ENCODE peak calls at places on chromosome 4, in eight cellular contexts. One of them, this sample, is unnamed.

GRCh38 chr4:13240066-13240465 is 244.1 kb downstream of the RAB28 start:
- DNase-seq in tibial artery: no peak
- DNase-seq in heart right ventricle: no peak
- DNase-seq in A549: no peak
- DNase-seq in GM23248: peak; percentile 58
- DNase-seq in testis: no peak
- DNase-seq in psoas muscle: no peak
- DNase-seq in right cardiac atrium: no peak
- DNase-seq in this sample: no peak

GRCh38 chr4:43816107-43816506 is 632.5 kb downstream of the KCTD8 start:
- DNase-seq in tibial artery: no peak
- DNase-seq in heart right ventricle: no peak
- DNase-seq in A549: no peak
- DNase-seq in GM23248: no peak
- DNase-seq in testis: no peak
- DNase-seq in psoas muscle: no peak
- DNase-seq in right cardiac atrium: no peak
- DNase-seq in this sample: no peak

GRCh38 chr4:71126719-71127118 is 133.3 kb downstream of the DCK start:
- DNase-seq in tibial artery: no peak
- DNase-seq in heart right ventricle: no peak
- DNase-seq in A549: peak; percentile 5
- DNase-seq in GM23248: peak; percentile 94
- DNase-seq in testis: no peak
- DNase-seq in psoas muscle: no peak
- DNase-seq in right cardiac atrium: no peak
- DNase-seq in this sample: no peak

GRCh38 chr4:136768925-136769275 is 763.4 kb downstream of the PCDH18 start:
- DNase-seq in tibial artery: no peak
- DNase-seq in heart right ventricle: no peak
- DNase-seq in A549: no peak
- DNase-seq in GM23248: no peak
- DNase-seq in testis: no peak
- DNase-seq in psoas muscle: no peak
- DNase-seq in right cardiac atrium: no peak
- DNase-seq in this sample: no peak

GRCh38 chr4:174244441-174244840 is 39.0 kb downstream of the FBXO8 start:
- DNase-seq in tibial artery: no peak
- DNase-seq in heart right ventricle: no peak
- DNase-seq in A549: no peak
- DNase-seq in GM23248: peak; percentile 50
- DNase-seq in testis: no peak
- DNase-seq in psoas muscle: no peak
- DNase-seq in right cardiac atrium: no peak
- DNase-seq in this sample: no peak

GRCh38 chr4:16227462-16227868 is 1.2 kb upstream of the TAPT1 start:
- DNase-seq in tibial artery: peak; percentile 79
- DNase-seq in heart right ventricle: peak; percentile 45
- DNase-seq in A549: no peak
- DNase-seq in GM23248: peak; percentile 57
- DNase-seq in testis: peak; percentile 71
- DNase-seq in psoas muscle: peak; percentile 72
- DNase-seq in right cardiac atrium: peak; percentile 48
- DNase-seq in this sample: no peak

GRCh38 chr4:116925900-116926457 is 159.4 kb downstream of the TRAM1L1 start:
- DNase-seq in tibial artery: no peak
- DNase-seq in heart right ventricle: no peak
- DNase-seq in A549: no peak
- DNase-seq in GM23248: no peak
- DNase-seq in testis: peak; percentile 23
- DNase-seq in psoas muscle: peak; percentile 38
- DNase-seq in right cardiac atrium: peak; percentile 3
- DNase-seq in this sample: no peak

GRCh38 chr4:761086-761485 is 55.5 kb downstream of the PCGF3 start:
- DNase-seq in tibial artery: no peak
- DNase-seq in heart right ventricle: no peak
- DNase-seq in A549: no peak
- DNase-seq in GM23248: no peak
- DNase-seq in testis: no peak
- DNase-seq in psoas muscle: peak; percentile 39
- DNase-seq in right cardiac atrium: no peak
- DNase-seq in this sample: no peak

GRCh38 chr4:10175626-10176025 is 59.0 kb upstream of the WDR1 start:
- DNase-seq in tibial artery: no peak
- DNase-seq in heart right ventricle: no peak
- DNase-seq in A549: no peak
- DNase-seq in GM23248: no peak
- DNase-seq in testis: no peak
- DNase-seq in psoas muscle: no peak
- DNase-seq in right cardiac atrium: no peak
- DNase-seq in this sample: no peak

GRCh38 chr4:128337863-128338262 is 50.2 kb upstream of the PGRMC2 start:
- DNase-seq in tibial artery: no peak
- DNase-seq in heart right ventricle: no peak
- DNase-seq in A549: no peak
- DNase-seq in GM23248: no peak
- DNase-seq in testis: no peak
- DNase-seq in psoas muscle: no peak
- DNase-seq in right cardiac atrium: no peak
- DNase-seq in this sample: no peak

GRCh38 chr4:80183196-80184052 is 13.9 kb upstream of the PRDM8 start:
- DNase-seq in tibial artery: no peak
- DNase-seq in heart right ventricle: peak; percentile 17
- DNase-seq in A549: no peak
- DNase-seq in GM23248: peak; percentile 44
- DNase-seq in testis: no peak
- DNase-seq in psoas muscle: peak; percentile 67
- DNase-seq in right cardiac atrium: peak; percentile 39
- DNase-seq in this sample: no peak

GRCh38 chr4:2363951-2364653 is 54.3 kb downstream of the ZFYVE28 start:
- DNase-seq in tibial artery: peak; percentile 63
- DNase-seq in heart right ventricle: no peak
- DNase-seq in A549: no peak
- DNase-seq in GM23248: peak; percentile 9
- DNase-seq in testis: no peak
- DNase-seq in psoas muscle: no peak
- DNase-seq in right cardiac atrium: no peak
- DNase-seq in this sample: no peak

GRCh38 chr4:152976466-152976761 is 40.3 kb downstream of the FHDC1 start:
- DNase-seq in tibial artery: peak; percentile 51
- DNase-seq in heart right ventricle: no peak
- DNase-seq in A549: no peak
- DNase-seq in GM23248: no peak
- DNase-seq in testis: no peak
- DNase-seq in psoas muscle: no peak
- DNase-seq in right cardiac atrium: no peak
- DNase-seq in this sample: no peak

GRCh38 chr4:35080799-35081198 is 1163.5 kb downstream of the ARAP2 start:
- DNase-seq in tibial artery: no peak
- DNase-seq in heart right ventricle: no peak
- DNase-seq in A549: no peak
- DNase-seq in GM23248: no peak
- DNase-seq in testis: no peak
- DNase-seq in psoas muscle: no peak
- DNase-seq in right cardiac atrium: no peak
- DNase-seq in this sample: no peak

GRCh38 chr4:38384962-38385285 is 279.1 kb upstream of the KLF3 start:
- DNase-seq in tibial artery: no peak
- DNase-seq in heart right ventricle: no peak
- DNase-seq in A549: no peak
- DNase-seq in GM23248: no peak
- DNase-seq in testis: no peak
- DNase-seq in psoas muscle: no peak
- DNase-seq in right cardiac atrium: no peak
- DNase-seq in this sample: no peak

GRCh38 chr4:41375561-41375960 is 118.8 kb downstream of the UCHL1 start:
- DNase-seq in tibial artery: no peak
- DNase-seq in heart right ventricle: no peak
- DNase-seq in A549: no peak
- DNase-seq in GM23248: no peak
- DNase-seq in testis: no peak
- DNase-seq in psoas muscle: peak; percentile 78
- DNase-seq in right cardiac atrium: peak; percentile 22
- DNase-seq in this sample: no peak

GRCh38 chr4:8185280-8185679 is 13.8 kb upstream of the SH3TC1 start:
- DNase-seq in tibial artery: no peak
- DNase-seq in heart right ventricle: no peak
- DNase-seq in A549: no peak
- DNase-seq in GM23248: peak; percentile 96
- DNase-seq in testis: no peak
- DNase-seq in psoas muscle: no peak
- DNase-seq in right cardiac atrium: no peak
- DNase-seq in this sample: peak; percentile 64

GRCh38 chr4:73378887-73379286 is 25.2 kb upstream of the ALB start:
- DNase-seq in tibial artery: no peak
- DNase-seq in heart right ventricle: no peak
- DNase-seq in A549: no peak
- DNase-seq in GM23248: no peak
- DNase-seq in testis: no peak
- DNase-seq in psoas muscle: no peak
- DNase-seq in right cardiac atrium: no peak
- DNase-seq in this sample: no peak

DNA sequence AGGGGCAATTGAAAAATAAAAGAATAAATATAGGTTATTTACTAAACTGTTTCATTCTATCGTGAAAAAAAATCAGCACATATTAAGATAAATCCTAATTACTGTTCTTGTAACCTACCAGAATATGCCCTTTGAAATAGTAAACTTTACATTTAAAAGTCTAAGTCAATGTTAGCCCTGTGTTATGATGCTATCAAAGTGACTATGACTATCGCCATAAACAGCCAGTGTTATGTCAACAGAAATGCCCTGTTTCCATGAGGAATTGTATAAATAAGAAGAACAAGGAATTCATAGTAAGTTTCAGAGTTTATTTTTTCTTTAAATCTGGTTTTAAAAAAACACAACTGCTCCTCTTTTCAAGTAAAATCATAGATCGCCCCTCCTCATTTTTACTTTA is 11.4 kb downstream of the NR3C2 start:
- DNase-seq in tibial artery: no peak
- DNase-seq in heart right ventricle: no peak
- DNase-seq in A549: no peak
- DNase-seq in GM23248: no peak
- DNase-seq in testis: no peak
- DNase-seq in psoas muscle: no peak
- DNase-seq in right cardiac atrium: no peak
- DNase-seq in this sample: no peak
- H3K4me1 ChIP-seq in tibial artery: no peaks in the 10 kb centered on the region
- H3K4me1 ChIP-seq in heart right ventricle: peaks cover 60% of the 10 kb centered on the region
- H3K4me1 ChIP-seq in A549: peaks cover 5% of the 10 kb centered on the region
- H3K4me1 ChIP-seq in GM23248: no peaks in the 10 kb centered on the region
- H3K4me1 ChIP-seq in testis: no peaks in the 10 kb centered on the region
- H3K4me1 ChIP-seq in psoas muscle: peaks cover 43% of the 10 kb centered on the region
- H3K4me1 ChIP-seq in right cardiac atrium: peaks cover 9% of the 10 kb centered on the region
- H3K4me1 ChIP-seq in this sample: peaks cover 11% of the 10 kb centered on the region

DNA sequence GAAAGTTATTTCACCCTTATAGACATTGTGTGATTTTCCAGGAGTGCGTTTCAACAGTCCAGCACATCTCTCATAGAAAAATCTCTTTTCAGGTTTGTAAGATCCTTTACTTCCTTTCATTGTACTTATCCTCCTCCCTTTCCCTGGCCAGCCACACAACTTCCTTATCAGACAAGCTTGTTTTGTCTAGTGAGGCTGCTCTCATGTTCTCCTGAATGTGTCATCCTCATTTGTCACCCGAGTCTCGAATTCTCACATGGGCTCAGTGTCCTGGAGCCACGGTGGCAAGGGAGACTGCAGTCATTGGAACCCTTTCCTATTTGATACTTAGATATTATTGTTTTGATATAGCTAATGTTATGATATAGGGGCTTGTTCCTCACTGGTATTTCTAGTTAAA is 16.9 kb downstream of the SYNPO2 start:
- DNase-seq in tibial artery: no peak
- DNase-seq in heart right ventricle: no peak
- DNase-seq in A549: no peak
- DNase-seq in GM23248: peak; percentile 41
- DNase-seq in testis: peak; percentile 69
- DNase-seq in psoas muscle: peak; percentile 53
- DNase-seq in right cardiac atrium: no peak
- DNase-seq in this sample: no peak
- H3K4me3 ChIP-seq in tibial artery: no peak overlapping the region
- H3K4me3 ChIP-seq in heart right ventricle: no peak overlapping the region
- H3K4me3 ChIP-seq in A549: no peak overlapping the region
- H3K4me3 ChIP-seq in GM23248: no peak overlapping the region
- H3K4me3 ChIP-seq in testis: no peak overlapping the region
- H3K4me3 ChIP-seq in psoas muscle: no peak overlapping the region
- H3K4me3 ChIP-seq in right cardiac atrium: no peak overlapping the region
- H3K4me3 ChIP-seq in this sample: no peak overlapping the region

GRCh38 chr4:185520119-185520518 is 15.2 kb downstream of the PDLIM3 start:
- DNase-seq in tibial artery: no peak
- DNase-seq in heart right ventricle: no peak
- DNase-seq in A549: no peak
- DNase-seq in GM23248: no peak
- DNase-seq in testis: no peak
- DNase-seq in psoas muscle: no peak
- DNase-seq in right cardiac atrium: no peak
- DNase-seq in this sample: no peak
- H3K27ac ChIP-seq in tibial artery: peak overlapping the region; percentile 38
- H3K27ac ChIP-seq in heart right ventricle: no peak overlapping the region
- H3K27ac ChIP-seq in A549: no peak overlapping the region
- H3K27ac ChIP-seq in GM23248: no peak overlapping the region
- H3K27ac ChIP-seq in testis: peak overlapping the region; percentile 46
- H3K27ac ChIP-seq in psoas muscle: peak overlapping the region; percentile 80
- H3K27ac ChIP-seq in right cardiac atrium: no peak overlapping the region
- H3K27ac ChIP-seq in this sample: no peak overlapping the region

GRCh38 chr4:87073187-87073569 is 138.4 kb downstream of the AFF1 start:
- DNase-seq in tibial artery: no peak
- DNase-seq in heart right ventricle: no peak
- DNase-seq in A549: no peak
- DNase-seq in GM23248: no peak
- DNase-seq in testis: no peak
- DNase-seq in psoas muscle: no peak
- DNase-seq in right cardiac atrium: no peak
- DNase-seq in this sample: no peak

GRCh38 chr4:87071401-87071800 is 136.6 kb downstream of the AFF1 start:
- DNase-seq in tibial artery: no peak
- DNase-seq in heart right ventricle: peak; percentile 51
- DNase-seq in A549: no peak
- DNase-seq in GM23248: no peak
- DNase-seq in testis: no peak
- DNase-seq in psoas muscle: no peak
- DNase-seq in right cardiac atrium: no peak
- DNase-seq in this sample: no peak

GRCh38 chr4:87075876-87076275 is 141.1 kb downstream of the AFF1 start:
- DNase-seq in tibial artery: no peak
- DNase-seq in heart right ventricle: no peak
- DNase-seq in A549: no peak
- DNase-seq in GM23248: no peak
- DNase-seq in testis: no peak
- DNase-seq in psoas muscle: no peak
- DNase-seq in right cardiac atrium: no peak
- DNase-seq in this sample: no peak

GRCh38 chr4:87076690-87077358 is 142.0 kb downstream of the AFF1 start:
- DNase-seq in tibial artery: no peak
- DNase-seq in heart right ventricle: no peak
- DNase-seq in A549: no peak
- DNase-seq in GM23248: peak; percentile 37
- DNase-seq in testis: no peak
- DNase-seq in psoas muscle: no peak
- DNase-seq in right cardiac atrium: no peak
- DNase-seq in this sample: no peak

GRCh38 chr4:87073570-87074470 is 139.0 kb downstream of the AFF1 start:
- DNase-seq in tibial artery: no peak
- DNase-seq in heart right ventricle: no peak
- DNase-seq in A549: no peak
- DNase-seq in GM23248: no peak
- DNase-seq in testis: peak; percentile 34
- DNase-seq in psoas muscle: no peak
- DNase-seq in right cardiac atrium: no peak
- DNase-seq in this sample: no peak
- H3K4me1 ChIP-seq in tibial artery: peaks cover 34% of the 10 kb centered on the region
- H3K4me1 ChIP-seq in heart right ventricle: peaks cover 91% of the 10 kb centered on the region
- H3K4me1 ChIP-seq in A549: peaks cover 41% of the 10 kb centered on the region
- H3K4me1 ChIP-seq in GM23248: peaks cover 16% of the 10 kb centered on the region
- H3K4me1 ChIP-seq in testis: peaks cover 23% of the 10 kb centered on the region
- H3K4me1 ChIP-seq in psoas muscle: peaks cover 82% of the 10 kb centered on the region
- H3K4me1 ChIP-seq in right cardiac atrium: peaks cover 5% of the 10 kb centered on the region
- H3K4me1 ChIP-seq in this sample: peaks cover 21% of the 10 kb centered on the region